ENCODE peak calls at places on chromosome 11, in eight cellular contexts. U, A, E, O, P, Q, H and T are unnamed samples.

GRCh38 chr11:112085822-112086421 is 634 bp downstream of the TIMM8B start:
- DNase-seq in E (no peak), U (no peak), O (peak; percentile 18), H (no peak), A (peak; percentile 21), Q (no peak), P (peak; percentile 46), T (no peak)

GRCh38 chr11:46520971-46521745 is 72.7 kb downstream of the AMBRA1 start:
- DNase-seq in E (no peak), H (no peak), P (peak; percentile 70), Q (no peak), O (peak; percentile 63), A (no peak), U (no peak), T (no peak)

GRCh38 chr11:125273519-125274000 is 109.0 kb downstream of the PKNOX2 start:
- DNase-seq in E (no peak), A (no peak), U (no peak), P (no peak), H (no peak), Q (no peak), O (no peak), T (peak; percentile 32)

GRCh38 chr11:69888671-69889076 is 69.5 kb upstream of the FGF3 start:
- DNase-seq in E (peak; percentile 35), H (peak; percentile 69), A (peak; percentile 84), Q (peak; percentile 1), P (peak; percentile 62), O (peak; percentile 35), U (no peak), T (peak; percentile 59)

GRCh38 chr11:8070417-8071101 is 10.5 kb upstream of the TUB start:
- DNase-seq in P (peak; percentile 46), H (no peak), E (no peak), U (no peak), Q (no peak), O (peak; percentile 41), A (no peak), T (peak; percentile 41)

GRCh38 chr11:129614256-129614944 is 201.2 kb upstream of the TMEM45B start:
- DNase-seq in H (peak; percentile 59), E (no peak), U (no peak), O (no peak), P (no peak), A (no peak), Q (no peak), T (no peak)

GRCh38 chr11:105151936-105152554 is 12.5 kb upstream of the CARD18 start:
- DNase-seq in P (peak; percentile 72), U (no peak), H (no peak), A (no peak), O (no peak), Q (peak; percentile 32), E (no peak), T (no peak)

GRCh38 chr11:57936050-57936418 is 87.6 kb upstream of the OR9Q1 start:
- DNase-seq in E (no peak), A (no peak), O (no peak), H (no peak), U (no peak), Q (no peak), P (no peak), T (no peak)

GRCh38 chr11:35484435-35484834 is 41.0 kb downstream of the PAMR1 start:
- DNase-seq in A (no peak), U (no peak), H (no peak), E (no peak), P (no peak), Q (peak; percentile 54), O (peak; percentile 77), T (no peak)

GRCh38 chr11:125297346-125297910 is 132.9 kb downstream of the PKNOX2 start:
- DNase-seq in P (no peak), H (no peak), E (no peak), O (no peak), Q (no peak), U (no peak), A (no peak), T (no peak)

GRCh38 chr11:120547871-120548681 is 36.5 kb downstream of the GRIK4 start:
- DNase-seq in E (peak; percentile 56), U (peak; percentile 89), Q (peak; percentile 91), A (peak; percentile 97), O (peak; percentile 98), H (peak; percentile 76), P (peak; percentile 99), T (peak; percentile 99)

GRCh38 chr11:119295178-119295577 is 21.8 kb downstream of the MCAM start:
- DNase-seq in E (no peak), U (no peak), O (peak; percentile 64), A (no peak), Q (no peak), H (no peak), P (no peak), T (no peak)

GRCh38 chr11:120039031-120039430 is 98.9 kb downstream of the TRIM29 start:
- DNase-seq in E (no peak), H (no peak), Q (no peak), P (no peak), A (no peak), U (no peak), O (no peak), T (no peak)

GRCh38 chr11:2260491-2261364 is 9.7 kb downstream of the ASCL2 start:
- DNase-seq in O (no peak), E (no peak), Q (no peak), A (no peak), U (peak; percentile 37), P (no peak), H (no peak), T (no peak)

GRCh38 chr11:44032304-44033085 is 15.3 kb upstream of the ACCSL start:
- DNase-seq in U (peak; percentile 77), O (peak; percentile 76), H (peak; percentile 85), A (no peak), P (peak; percentile 54), E (peak; percentile 48), Q (peak; percentile 45), T (peak; percentile 16)

GRCh38 chr11:131886201-131886600 is 515.8 kb downstream of the NTM start:
- DNase-seq in H (no peak), O (no peak), E (no peak), A (no peak), U (no peak), P (no peak), Q (no peak), T (no peak)

GRCh38 chr11:75233688-75234295 is 6.8 kb upstream of the TPBGL start:
- DNase-seq in P (peak; percentile 68), Q (no peak), U (no peak), O (peak; percentile 46), A (no peak), H (no peak), E (no peak), T (peak; percentile 8)

GRCh38 chr11:117501499-117501898 is 173.8 kb downstream of the CEP164 start:
- DNase-seq in A (no peak), U (no peak), E (no peak), O (no peak), H (no peak), Q (no peak), P (no peak), T (no peak)
- H3K4me3 ChIP-seq in A (no peak overlapping the region), U (no peak overlapping the region), E (no peak overlapping the region), O (no peak overlapping the region), H (no peak overlapping the region), Q (no peak overlapping the region), P (no peak overlapping the region), T (no peak overlapping the region)

GRCh38 chr11:122661182-122661945 is 5.8 kb downstream of the UBASH3B start:
- DNase-seq in P (peak; percentile 63), U (no peak), Q (no peak), A (no peak), O (peak; percentile 82), E (no peak), H (no peak), T (peak; percentile 62)
- H3K4me3 ChIP-seq in P (no peak overlapping the region), U (no peak overlapping the region), Q (no peak overlapping the region), A (no peak overlapping the region), O (no peak overlapping the region), E (no peak overlapping the region), H (no peak overlapping the region), T (no peak overlapping the region)

GRCh38 chr11:78202733-78203167 is 14.0 kb downstream of the USP35 start:
- DNase-seq in Q (no peak), U (no peak), H (no peak), E (no peak), O (no peak), P (no peak), A (no peak), T (no peak)
- H3K4me3 ChIP-seq in Q (no peak overlapping the region), U (no peak overlapping the region), H (no peak overlapping the region), E (no peak overlapping the region), O (no peak overlapping the region), P (no peak overlapping the region), A (no peak overlapping the region), T (no peak overlapping the region)

GRCh38 chr11:115659061-115659963 is 155.1 kb upstream of the CADM1 start:
- DNase-seq in H (no peak), E (no peak), A (no peak), O (no peak), Q (no peak), U (peak; percentile 76), P (peak; percentile 29), T (peak; percentile 74)
- H3K4me3 ChIP-seq in H (no peak overlapping the region), E (no peak overlapping the region), A (no peak overlapping the region), O (peak overlapping the region; percentile 43), Q (peak overlapping the region; percentile 37), U (peak overlapping the region; percentile 65), P (peak overlapping the region; percentile 62), T (peak overlapping the region; percentile 37)

DNA sequence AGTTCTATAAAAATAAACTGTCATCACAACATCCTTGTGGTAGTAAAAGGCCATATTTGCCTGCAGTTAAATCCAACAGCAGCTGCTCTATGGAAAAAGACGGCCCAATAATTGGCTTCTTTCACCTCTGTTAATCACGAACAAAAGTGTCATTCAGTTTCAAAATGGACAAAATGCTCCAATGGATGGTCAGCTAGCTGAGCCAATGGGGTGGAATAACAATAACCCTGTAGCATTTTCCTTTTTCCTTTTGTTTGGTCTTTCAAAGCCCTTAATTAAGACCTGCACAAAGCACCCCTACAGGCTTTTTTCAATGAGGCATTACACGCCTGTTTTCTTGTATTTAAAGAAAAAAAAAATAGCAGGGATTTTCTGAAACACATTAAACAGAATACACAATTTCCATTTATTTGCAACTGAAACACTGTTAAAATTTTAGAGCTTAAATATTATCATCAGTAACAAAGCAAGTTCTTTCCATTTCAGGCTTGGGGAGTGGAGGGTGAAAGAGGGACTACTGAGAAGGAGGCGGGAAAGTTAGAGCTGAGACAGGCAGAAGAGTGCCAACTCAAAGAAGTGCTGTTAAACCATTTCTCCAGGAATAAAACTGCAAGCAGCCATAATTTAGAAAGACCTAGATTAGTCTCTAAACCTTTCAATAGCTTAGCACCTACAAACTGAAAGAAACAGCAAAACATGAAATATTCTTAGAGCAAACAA is 28.7 kb downstream of the LGR4 start:
- DNase-seq in A (no peak), H (no peak), P (no peak), E (no peak), U (no peak), Q (no peak), O (no peak), T (no peak)
- H3K4me3 ChIP-seq in A (no peak overlapping the region), H (no peak overlapping the region), P (no peak overlapping the region), E (no peak overlapping the region), U (no peak overlapping the region), Q (no peak overlapping the region), O (no peak overlapping the region), T (no peak overlapping the region)

DNA sequence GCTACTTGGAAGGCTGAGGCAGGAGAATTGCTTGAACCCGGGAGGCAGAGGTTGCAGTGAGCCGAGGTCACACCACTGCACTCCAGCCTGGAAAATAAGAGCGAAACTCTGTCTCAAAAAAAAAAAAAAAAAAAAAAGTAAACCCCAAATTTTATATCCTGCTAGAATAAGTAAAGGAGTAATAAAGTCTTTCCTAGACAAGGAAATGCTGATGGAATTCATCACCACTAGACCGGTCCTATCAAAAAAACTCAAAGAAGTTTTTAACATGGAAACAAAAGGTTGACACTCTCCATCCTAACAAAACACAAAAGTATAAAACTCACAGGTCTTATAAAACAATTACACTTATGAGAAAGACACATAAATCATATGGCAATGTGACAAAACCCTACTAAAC is 213.9 kb downstream of the SBF2 start:
- DNase-seq in E (no peak), U (no peak), Q (no peak), O (no peak), H (no peak), A (no peak), P (no peak), T (no peak)
- H3K4me3 ChIP-seq in E (no peak overlapping the region), U (no peak overlapping the region), Q (no peak overlapping the region), O (no peak overlapping the region), H (no peak overlapping the region), A (no peak overlapping the region), P (no peak overlapping the region), T (no peak overlapping the region)